ENCODE peak calls at places on chromosomes 11 and 22, in five cellular contexts. X, L, J, T and Z are unnamed samples.
A peak's percentile ranks its signal among the peaks of the same experiment; 100 is the strongest.

GRCh38 chr11:105244157-105244820 is 104.7 kb upstream of the CARD18 start:
- DNase-seq in X (no peak), L (no peak), T (no peak), J (peak; percentile 9), Z (peak; percentile 17)

GRCh38 chr22:48952256-48953102 is 875.2 kb downstream of the BRD1 start:
- DNase-seq in J (no peak), T (peak; percentile 89), X (peak; percentile 6), L (no peak), Z (peak; percentile 12)

GRCh38 chr11:128814856-128815705 is 52.0 kb downstream of the KCNJ1 start:
- DNase-seq in T (no peak), X (peak; percentile 69), L (no peak), J (peak; percentile 33), Z (peak; percentile 53)

GRCh38 chr22:20211997-20212753 is 55.9 kb downstream of the RTN4R start:
- DNase-seq in L (no peak), X (peak; percentile 39), J (no peak), T (no peak), Z (no peak)

GRCh38 chr11:5689551-5689983 is at the start of gene TRIM22:
- DNase-seq in J (peak; percentile 34), L (peak; percentile 92), T (no peak), X (peak; percentile 44), Z (peak; percentile 59)

GRCh38 chr11:73797457-73797856 is 9.8 kb downstream of the MRPL48 start:
- DNase-seq in T (no peak), J (no peak), X (no peak), L (no peak), Z (no peak)

GRCh38 chr11:123773026-123773425 is 18.7 kb upstream of the OR6X1 start:
- DNase-seq in L (no peak), T (no peak), J (no peak), X (no peak), Z (no peak)

GRCh38 chr22:44360686-44361381 is 48.1 kb upstream of the SHISAL1 start:
- DNase-seq in X (no peak), T (no peak), L (no peak), J (peak; percentile 29), Z (no peak)

GRCh38 chr22:29914991-29915390 is 32.0 kb downstream of the MTMR3 start:
- DNase-seq in J (no peak), L (no peak), X (no peak), T (no peak), Z (no peak)

GRCh38 chr11:125170001-125170405 is 5.5 kb downstream of the PKNOX2 start:
- DNase-seq in X (no peak), J (no peak), L (no peak), T (no peak), Z (peak; percentile 38)

GRCh38 chr11:35237860-35238715 is 99.1 kb downstream of the CD44 start:
- DNase-seq in T (no peak), L (peak; percentile 35), J (peak; percentile 65), X (no peak), Z (peak; percentile 82)

GRCh38 chr11:57303280-57303989 is 21.3 kb downstream of the TNKS1BP1 start:
- DNase-seq in T (no peak), L (no peak), J (no peak), X (no peak), Z (no peak)

GRCh38 chr11:6632116-6633073 is 13.2 kb upstream of the TPP1 start:
- DNase-seq in L (no peak), X (no peak), J (no peak), T (no peak), Z (no peak)

GRCh38 chr11:19988598-19988997 is 171.7 kb downstream of the DBX1 start:
- DNase-seq in J (no peak), T (no peak), L (no peak), X (peak; percentile 65), Z (peak; percentile 16)

GRCh38 chr11:64094463-64095223 is 58.9 kb downstream of the FLRT1 start:
- DNase-seq in L (no peak), J (peak; percentile 87), X (no peak), T (no peak), Z (no peak)

GRCh38 chr22:36356708-36357694 is 30.8 kb downstream of the MYH9 start:
- DNase-seq in T (no peak), J (no peak), X (no peak), L (no peak), Z (no peak)

GRCh38 chr11:36091256-36091811 is 147.5 kb downstream of the LDLRAD3 start:
- DNase-seq in X (no peak), L (no peak), J (no peak), T (no peak), Z (no peak)

GRCh38 chr11:131749100-131749499 is 378.7 kb downstream of the NTM start:
- DNase-seq in X (no peak), L (no peak), J (no peak), T (no peak), Z (no peak)

GRCh38 chr11:130369141-130369691 is 54.5 kb upstream of the ZBTB44 start:
- DNase-seq in T (peak; percentile 40), L (no peak), X (no peak), J (no peak), Z (no peak)

GRCh38 chr11:125356736-125357292 is 139.3 kb downstream of the FEZ1 start:
- DNase-seq in T (no peak), J (no peak), L (no peak), X (no peak), Z (no peak)

GRCh38 chr11:67357831-67358555 is 4.6 kb upstream of the POLD4 start:
- DNase-seq in T (no peak), X (no peak), L (no peak), J (no peak), Z (no peak)

GRCh38 chr11:35811783-35812182 is 132.1 kb upstream of the LDLRAD3 start:
- DNase-seq in T (no peak), J (peak; percentile 28), L (no peak), X (no peak), Z (peak; percentile 27)

GRCh38 chr22:36702832-36703210 is 731 bp downstream of the CACNG2 start:
- DNase-seq in J (no peak), L (no peak), T (no peak), X (no peak), Z (no peak)

GRCh38 chr11:100578966-100579365 is 108.1 kb upstream of the ARHGAP42 start:
- DNase-seq in L (no peak), J (no peak), T (no peak), X (no peak), Z (peak; percentile 28)

GRCh38 chr11:20089357-20089756 is 70.9 kb downstream of the DBX1 start:
- DNase-seq in T (no peak), L (no peak), X (no peak), J (no peak), Z (no peak)

GRCh38 chr11:2794947-2795346 is 90.6 kb downstream of the CDKN1C start:
- DNase-seq in T (no peak), X (peak; percentile 10), J (peak; percentile 10), L (no peak), Z (no peak)

GRCh38 chr11:69122642-69123431 is 32.9 kb upstream of the SMIM38 start:
- DNase-seq in J (peak; percentile 70), X (no peak), L (no peak), T (no peak), Z (no peak)

GRCh38 chr11:83044958-83045712 is 26.6 kb downstream of the RAB30 start:
- DNase-seq in J (peak; percentile 49), X (no peak), T (no peak), L (no peak), Z (no peak)

GRCh38 chr11:17745032-17745772 is 10.6 kb downstream of the KCNC1 start:
- DNase-seq in X (no peak), L (no peak), T (no peak), J (no peak), Z (no peak)

GRCh38 chr11:39327302-39327701 is 2132.2 kb downstream of the LRRC4C start:
- DNase-seq in T (no peak), J (no peak), L (no peak), X (no peak), Z (no peak)

GRCh38 chr11:111465400-111465799 is 46.8 kb downstream of the BTG4 start:
- DNase-seq in T (no peak), J (no peak), L (no peak), X (no peak), Z (no peak)

GRCh38 chr11:76329983-76330382 is 50.9 kb downstream of the THAP12 start:
- DNase-seq in L (no peak), T (no peak), J (no peak), X (no peak), Z (no peak)
- TF ChIP-seq POLR2A in L (no peak), T (no peak), J (no peak), X (no peak), Z (no peak)

GRCh38 chr11:45892856-45893255 is 7.4 kb downstream of the MAPK8IP1 start:
- DNase-seq in L (no peak), J (peak; percentile 44), T (no peak), X (no peak), Z (peak; percentile 29)
- H3K27me3 ChIP-seq in L (no peaks in the 10 kb centered on the region), J (no peaks in the 10 kb centered on the region), T (no peaks in the 10 kb centered on the region), X (no peaks in the 10 kb centered on the region), Z (no peaks in the 10 kb centered on the region)

DNA sequence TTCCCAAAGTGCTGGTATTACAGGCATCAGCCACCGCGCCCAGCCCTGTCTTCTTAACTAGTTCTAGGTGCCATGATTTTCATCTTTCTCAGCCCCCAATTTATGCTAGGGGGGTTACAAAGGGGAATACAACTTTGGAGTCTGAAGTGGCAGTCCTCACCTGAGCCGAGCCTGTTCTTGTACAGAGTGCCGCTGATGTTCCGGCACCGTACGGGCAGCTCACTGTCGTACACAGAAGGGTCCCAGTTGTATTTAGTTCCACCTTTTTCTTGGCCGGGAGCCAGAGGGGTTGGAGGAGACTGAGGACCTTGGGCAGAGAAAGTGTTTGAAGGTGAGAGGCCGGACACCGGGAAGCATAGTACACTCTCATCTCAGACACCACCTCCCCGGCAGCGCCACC is 7.3 kb downstream of the DEAF1 start:
- DNase-seq in X (no peak), T (no peak), L (no peak), J (no peak), Z (no peak)
- H3K36me3 ChIP-seq in X (no peaks in the 10 kb centered on the region), T (no peaks in the 10 kb centered on the region), L (peaks cover 21% of the 10 kb centered on the region), J (no peaks in the 10 kb centered on the region), Z (no peaks in the 10 kb centered on the region)

DNA sequence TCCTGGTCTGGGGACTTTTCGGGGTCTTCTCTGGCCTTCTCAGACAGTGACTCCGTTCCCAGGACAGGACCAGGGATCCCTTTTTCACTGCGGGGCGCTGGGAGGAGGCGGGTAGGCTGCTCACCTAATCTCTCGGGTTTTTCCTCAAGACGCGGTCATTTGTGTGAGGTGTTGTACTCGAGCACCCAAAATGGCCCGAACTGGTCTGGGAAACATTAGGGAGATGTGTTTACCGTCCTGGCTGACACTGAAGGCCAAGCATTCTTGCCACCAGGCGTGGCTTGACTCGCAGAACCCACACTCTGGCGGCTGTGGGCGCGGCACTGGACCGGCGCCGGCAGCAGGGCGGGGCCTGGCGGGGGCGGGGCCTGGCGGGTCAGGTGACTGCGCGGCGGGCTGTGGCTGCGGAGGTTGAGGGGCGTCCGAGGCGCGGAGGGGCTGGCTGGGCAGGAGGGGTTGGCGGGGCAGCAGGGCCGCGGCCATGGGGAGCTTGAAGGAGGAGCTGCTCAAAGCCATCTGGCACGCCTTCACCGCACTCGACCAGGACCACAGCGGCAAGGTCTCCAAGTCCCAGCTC is at the start of gene SWAP70:
- DNase-seq in J (peak; percentile 88), L (no peak), X (peak; percentile 94), T (no peak), Z (peak; percentile 91)
- TF ChIP-seq POLR2A in J (no peak), L (peak; percentile 88), X (peak; percentile 87), T (no peak), Z (no peak)

GRCh38 chr11:15850992-15851615 is 505.2 kb downstream of the SOX6 start:
- DNase-seq in X (no peak), L (no peak), T (no peak), J (no peak), Z (no peak)
- H3K27me3 ChIP-seq in X (no peaks in the 10 kb centered on the region), L (no peaks in the 10 kb centered on the region), T (no peaks in the 10 kb centered on the region), J (no peaks in the 10 kb centered on the region), Z (no peaks in the 10 kb centered on the region)